ENCODE peak calls at places on chromosome 1, in ten cellular contexts. B is NCI-H446, S is NCI-H774, M is right lobe of liver, L is T follicular helper cell, A is SK-N-SH, Z is midbrain, K is cardiac fibroblast, C is EL, U is hepatocyte. N is an unnamed sample.

GRCh38 chr1:115189814-115190541 is 100.7 kb upstream of the TSPAN2 start:
- DNase-seq in S (no peak), B (no peak), Z (no peak), A (no peak), C (peak), K (peak), M (no peak), U (peak), L (no peak), N (no peak)

GRCh38 chr1:46401964-46402626 is 8.0 kb downstream of the FAAH start:
- DNase-seq in M (peak), Z (peak), L (no peak), A (no peak), B (peak), S (peak), U (peak), K (peak), C (peak), N (peak)

GRCh38 chr1:94110946-94111740 is 9.8 kb downstream of the ABCA4 start:
- DNase-seq in Z (no peak), M (no peak), K (no peak), L (no peak), B (no peak), U (no peak), A (no peak), S (no peak), C (no peak), N (no peak)

GRCh38 chr1:48761411-48761810 is 15.3 kb downstream of the BEND5 start:
- DNase-seq in M (no peak), B (no peak), U (no peak), Z (no peak), A (no peak), C (no peak), S (no peak), L (no peak), K (peak), N (no peak)

GRCh38 chr1:227223407-227223806 is 94.9 kb downstream of the CDC42BPA start:
- DNase-seq in C (no peak), A (no peak), S (no peak), M (no peak), B (no peak), L (no peak), Z (no peak), K (no peak), U (no peak), N (no peak)

GRCh38 chr1:229326601-229327000 is 16.2 kb downstream of the CCSAP start:
- DNase-seq in C (no peak), L (no peak), U (no peak), B (no peak), A (no peak), K (no peak), Z (no peak), M (no peak), S (no peak), N (no peak)

GRCh38 chr1:204084247-204084772 is 11.4 kb downstream of the SOX13 start:
- DNase-seq in A (no peak), C (no peak), B (peak), M (peak), L (no peak), K (no peak), S (peak), Z (peak), U (peak), N (peak)

GRCh38 chr1:208007319-208007937 is 96.5 kb upstream of the CD34 start:
- DNase-seq in C (no peak), L (no peak), A (no peak), K (peak), S (no peak), U (no peak), B (no peak), M (no peak), Z (no peak), N (no peak)

GRCh38 chr1:13832536-13832935 is 132.5 kb downstream of the PRDM2 start:
- DNase-seq in Z (no peak), S (peak), A (no peak), B (no peak), C (no peak), M (no peak), L (no peak), K (no peak), U (no peak), N (peak)